ENCODE peak calls at places on chromosomes 12 and 14, in ten cellular contexts. N is body of pancreas; S is choroid plexus epithelial cell; T is progenitor cell of endocrine pancreas; X is endothelial cell; U is A549; V is transverse colon; W is CD4-positive, alpha-beta T cell; Y is WTC11; Z is psoas muscle. R is an unnamed sample.

GRCh38 chr12:104578453-104578852 is 121.7 kb downstream of the CHST11 start:
- DNase-seq in N (no peak), S (peak; percentile 66), T (no peak), X (no peak), U (peak; percentile 55), V (no peak), W (no peak), Y (no peak), Z (no peak), R (no peak)

GRCh38 chr14:67630186-67630585 is 10.5 kb downstream of the ARG2 start:
- DNase-seq in N (no peak), S (no peak), T (no peak), X (no peak), U (no peak), V (no peak), W (no peak), Y (no peak), Z (no peak), R (no peak)

GRCh38 chr14:30251017-30251416 is 307.9 kb upstream of the G2E3 start:
- DNase-seq in N (no peak), S (no peak), T (no peak), X (no peak), U (no peak), V (no peak), W (no peak), Y (no peak), Z (no peak), R (no peak)

GRCh38 chr12:60100852-60101251 is 505.0 kb downstream of the SLC16A7 start:
- DNase-seq in N (no peak), S (no peak), T (no peak), X (no peak), U (no peak), V (no peak), W (no peak), Y (no peak), Z (no peak), R (no peak)

GRCh38 chr12:4148418-4149056 is 125.0 kb upstream of the CCND2 start:
- DNase-seq in N (peak; percentile 48), S (no peak), T (no peak), X (no peak), U (no peak), V (peak; percentile 80), W (peak; percentile 40), Y (no peak), Z (peak; percentile 44), R (no peak)

GRCh38 chr12:38669530-38669929 is 235.9 kb downstream of the CPNE8 start:
- DNase-seq in N (no peak), S (peak; percentile 15), T (no peak), X (no peak), U (no peak), V (no peak), W (no peak), Y (no peak), Z (no peak), R (no peak)

GRCh38 chr12:68350753-68351152 is 18.6 kb upstream of the MDM1 start:
- DNase-seq in N (no peak), S (peak; percentile 51), T (no peak), X (no peak), U (no peak), V (no peak), W (no peak), Y (no peak), Z (no peak), R (no peak)

GRCh38 chr12:9113296-9113986 is 2.3 kb downstream of the A2M start:
- DNase-seq in N (no peak), S (no peak), T (no peak), X (no peak), U (no peak), V (no peak), W (no peak), Y (no peak), Z (no peak), R (no peak)

GRCh38 chr12:105451211-105451610 is 120.7 kb downstream of the C12orf75 start:
- DNase-seq in N (no peak), S (peak; percentile 71), T (no peak), X (no peak), U (no peak), V (no peak), W (no peak), Y (no peak), Z (no peak), R (no peak)

GRCh38 chr12:44972746-44973421 is 78.0 kb downstream of the DBX2 start:
- DNase-seq in N (no peak), S (peak; percentile 2), T (no peak), X (no peak), U (peak; percentile 18), V (no peak), W (no peak), Y (peak; percentile 49), Z (no peak), R (no peak)

GRCh38 chr12:54409267-54409666 is 9.8 kb downstream of the ITGA5 start:
- DNase-seq in N (no peak), S (no peak), T (no peak), X (no peak), U (no peak), V (no peak), W (no peak), Y (no peak), Z (no peak), R (no peak)

GRCh38 chr14:65042731-65043372 is 56.2 kb downstream of the FNTB start:
- DNase-seq in N (peak; percentile 30), S (no peak), T (no peak), X (no peak), U (no peak), V (no peak), W (no peak), Y (no peak), Z (no peak), R (no peak)

GRCh38 chr12:54394281-54394719 is 9.8 kb upstream of the ZNF385A start:
- DNase-seq in N (peak; percentile 46), S (peak; percentile 59), T (no peak), X (peak; percentile 65), U (no peak), V (peak; percentile 57), W (no peak), Y (peak; percentile 80), Z (no peak), R (no peak)

GRCh38 chr12:95724767-95725166 is 65.8 kb downstream of the NTN4 start:
- DNase-seq in N (no peak), S (no peak), T (no peak), X (no peak), U (no peak), V (no peak), W (no peak), Y (no peak), Z (no peak), R (no peak)

GRCh38 chr12:95718772-95719171 is 71.8 kb downstream of the NTN4 start:
- DNase-seq in N (no peak), S (no peak), T (no peak), X (no peak), U (no peak), V (no peak), W (no peak), Y (no peak), Z (no peak), R (no peak)

GRCh38 chr12:95718001-95718400 is 72.6 kb downstream of the NTN4 start:
- DNase-seq in N (no peak), S (no peak), T (no peak), X (no peak), U (no peak), V (no peak), W (no peak), Y (no peak), Z (no peak), R (no peak)

GRCh38 chr12:95723693-95724384 is 66.7 kb downstream of the NTN4 start:
- DNase-seq in N (no peak), S (no peak), T (no peak), X (no peak), U (no peak), V (no peak), W (no peak), Y (no peak), Z (no peak), R (no peak)

GRCh38 chr12:95721320-95721719 is 69.2 kb downstream of the NTN4 start:
- DNase-seq in N (no peak), S (peak; percentile 44), T (no peak), X (no peak), U (no peak), V (no peak), W (no peak), Y (no peak), Z (no peak), R (no peak)
- TF ChIP-seq CTCF in N (no peak), S (peak; percentile 40), T (peak; percentile 15), X (no peak), U (no peak), V (peak; percentile 7), W (no peak), Y (no peak), Z (no peak), R (no peak)

GRCh38 chr12:56127888-56128668 is at the start of gene ESYT1:
- DNase-seq in N (peak; percentile 100), S (peak; percentile 100), T (peak; percentile 93), X (peak; percentile 94), U (peak; percentile 99), V (peak; percentile 99), W (peak; percentile 94), Y (peak; percentile 99), Z (peak; percentile 98), R (peak; percentile 96)
- TF ChIP-seq CTCF in N (no peak), S (peak; percentile 2), T (no peak), X (no peak), U (no peak), V (no peak), W (no peak), Y (no peak), Z (no peak), R (no peak)

DNA sequence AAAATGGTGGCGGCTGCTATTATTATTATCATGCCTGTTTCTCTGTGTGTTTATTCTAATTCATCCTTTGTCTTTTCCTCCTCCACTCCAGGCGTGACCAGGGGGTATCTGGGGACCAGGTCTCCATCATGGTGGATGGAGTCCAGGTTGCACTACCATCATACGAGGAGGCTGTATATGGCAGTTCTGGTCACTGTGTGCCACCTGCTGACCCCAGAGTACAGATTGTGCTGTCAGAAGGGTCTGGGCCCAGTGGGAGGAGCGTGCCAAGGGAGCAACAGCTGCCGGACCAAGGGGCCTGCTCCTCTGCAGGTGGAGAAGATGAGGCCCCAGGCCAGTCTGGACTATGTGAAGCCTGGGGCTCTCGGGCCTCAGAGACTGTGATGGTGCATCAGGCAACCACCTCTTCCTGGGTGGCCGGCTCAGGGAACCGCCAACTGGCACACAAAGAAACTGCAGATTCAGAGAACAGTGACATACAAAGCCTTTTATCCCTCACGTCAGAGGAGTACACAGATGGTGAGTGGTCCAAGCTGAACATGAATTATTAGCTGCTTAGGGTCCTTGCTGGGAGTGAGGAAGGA is 58.3 kb upstream of the SRSF5 start:
- DNase-seq in N (no peak), S (peak; percentile 33), T (no peak), X (no peak), U (no peak), V (peak; percentile 29), W (no peak), Y (peak; percentile 66), Z (no peak), R (no peak)
- TF ChIP-seq CTCF in N (no peak), S (peak; percentile 53), T (peak; percentile 37), X (no peak), U (peak; percentile 35), V (peak; percentile 18), W (peak; percentile 23), Y (no peak), Z (no peak), R (no peak)

GRCh38 chr12:32895688-32896437 is 714 bp downstream of the PKP2 start:
- DNase-seq in N (peak; percentile 33), S (no peak), T (peak; percentile 34), X (peak; percentile 13), U (peak; percentile 41), V (peak; percentile 79), W (no peak), Y (peak; percentile 36), Z (no peak), R (no peak)
- TF ChIP-seq CTCF in N (no peak), S (peak; percentile 14), T (peak; percentile 59), X (no peak), U (no peak), V (peak; percentile 27), W (no peak), Y (no peak), Z (peak; percentile 13), R (no peak)

R was measured in omental fat pad.